ENCODE peak calls at places on chromosome 16, in ten cellular contexts. N is GM12878, E is body of pancreas, U is adrenal gland, V is mesendoderm, W is aorta, M is A549, X is PC-9, Z is heart left ventricle, G is uterus. D is an unnamed sample. For H3K4me1, the result is how much of the 10 kb centered on the place peaks cover.

GRCh38 chr16:3607161-3607560 is 4.2 kb downstream of the SLX4 start:
- DNase-seq in V (no peak), W (no peak), G (no peak), E (no peak), X (no peak), N (no peak), M (no peak), U (no peak), Z (no peak), D (no peak)

GRCh38 chr16:11783319-11784047 is 13.6 kb downstream of the ZC3H7A start:
- DNase-seq in N (peak), V (no peak), X (peak), G (no peak), M (no peak), Z (no peak), U (no peak), E (no peak), W (no peak), D (no peak)

GRCh38 chr16:188674-189073 is 8.4 kb downstream of the HBQ1 start:
- DNase-seq in E (no peak), X (no peak), Z (no peak), G (no peak), U (no peak), W (no peak), M (no peak), N (no peak), V (peak), D (no peak)

GRCh38 chr16:85112364-85112763 is at the start of gene CIBAR2:
- DNase-seq in V (peak), X (peak), W (no peak), G (no peak), U (no peak), M (peak), E (no peak), Z (no peak), N (no peak), D (no peak)

GRCh38 chr16:56847173-56847948 is 17.6 kb upstream of the SLC12A3 start:
- DNase-seq in W (peak), M (no peak), G (no peak), V (no peak), U (no peak), Z (no peak), N (no peak), X (no peak), E (no peak), D (no peak)

GRCh38 chr16:69613283-69614154 is 47.8 kb downstream of the NFAT5 start:
- DNase-seq in U (no peak), G (no peak), V (no peak), N (peak), W (no peak), X (peak), E (peak), Z (no peak), M (peak), D (no peak)

GRCh38 chr16:2019500-2019899 is at the start of gene NPW:
- DNase-seq in N (no peak), E (no peak), G (no peak), W (no peak), M (no peak), V (no peak), U (no peak), X (no peak), Z (no peak), D (no peak)

GRCh38 chr16:77613115-77613514 is 109.2 kb upstream of the NUDT7 start:
- DNase-seq in W (no peak), V (no peak), X (no peak), Z (no peak), N (no peak), E (no peak), U (no peak), G (no peak), M (no peak), D (no peak)

GRCh38 chr16:82042841-82043240 is 7.8 kb downstream of the HSD17B2 start:
- DNase-seq in W (no peak), U (no peak), X (no peak), M (no peak), N (no peak), E (no peak), G (no peak), V (no peak), Z (no peak), D (no peak)

GRCh38 chr16:10552281-10552680 is 28.1 kb downstream of the EMP2 start:
- DNase-seq in M (no peak), E (no peak), N (no peak), U (no peak), V (no peak), Z (no peak), W (no peak), X (no peak), G (no peak), D (no peak)

GRCh38 chr16:10556240-10556639 is 24.2 kb downstream of the EMP2 start:
- DNase-seq in N (no peak), V (no peak), U (no peak), X (no peak), Z (no peak), E (no peak), G (no peak), W (no peak), M (no peak), D (no peak)

GRCh38 chr16:10551881-10552280 is 28.5 kb downstream of the EMP2 start:
- DNase-seq in Z (no peak), G (no peak), M (no peak), U (no peak), N (no peak), V (no peak), W (no peak), E (no peak), X (no peak), D (no peak)

GRCh38 chr16:10554569-10554968 is 25.8 kb downstream of the EMP2 start:
- DNase-seq in U (no peak), N (peak), E (no peak), X (no peak), Z (no peak), W (no peak), G (no peak), M (no peak), V (no peak), D (no peak)

GRCh38 chr16:10552998-10553491 is 27.4 kb downstream of the EMP2 start:
- DNase-seq in G (no peak), U (peak), W (no peak), V (peak), M (peak), N (peak), X (peak), E (peak), Z (peak), D (peak)
- H3K4me3 ChIP-seq in G (no peak), U (no peak), W (no peak), V (no peak), M (peak), N (peak), X (no peak), E (no peak), Z (peak), D (peak)

DNA sequence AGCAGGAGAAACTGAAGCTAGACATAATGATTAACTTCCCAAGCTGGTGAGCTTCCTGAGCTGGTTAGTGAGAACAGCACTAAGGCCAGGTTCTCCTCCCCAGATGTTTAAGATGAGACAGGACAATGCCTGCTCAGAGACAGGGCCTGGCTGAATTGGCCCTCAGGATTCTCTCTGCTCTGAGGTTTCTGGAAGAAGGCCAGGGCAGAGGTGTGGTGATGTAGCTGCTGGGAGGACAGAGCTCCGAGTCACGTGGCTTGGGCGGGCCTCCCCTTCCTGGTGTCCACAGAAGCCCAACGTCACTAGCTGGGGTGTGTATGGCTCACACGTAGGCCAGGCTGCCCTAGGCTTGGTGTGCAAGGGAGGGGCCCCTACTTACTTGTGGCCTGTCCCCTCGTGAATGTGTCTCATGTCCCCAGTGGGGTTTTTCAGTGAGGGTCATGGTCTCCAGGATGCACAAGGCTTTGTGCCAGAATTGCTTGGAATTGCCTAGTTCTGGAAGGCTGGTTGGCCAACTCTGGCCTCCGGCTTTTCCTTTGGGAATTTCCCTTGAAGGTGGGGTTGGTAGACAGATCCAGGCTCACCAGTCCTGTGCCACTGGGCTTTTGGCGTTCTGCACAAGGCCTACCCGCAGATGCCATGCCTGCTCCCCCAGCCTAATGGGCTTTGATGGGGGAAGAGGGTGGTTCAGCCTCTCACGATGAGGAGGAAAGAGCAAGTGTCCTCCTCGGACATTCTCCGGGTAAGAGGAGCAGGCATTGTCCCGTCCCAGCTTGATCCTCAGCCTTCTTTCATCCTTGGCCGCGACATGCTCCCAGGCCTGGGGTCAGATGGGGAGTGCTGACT is 3.4 kb downstream of the NOD2 start:
- DNase-seq in Z (peak), G (peak), V (no peak), E (peak), U (peak), M (peak), N (peak), W (peak), X (peak), D (peak)
- H3K27ac ChIP-seq in Z (peak), G (peak), V (no peak), E (peak), U (peak), M (no peak), N (peak), W (no peak), X (no peak), D (peak)

DNA sequence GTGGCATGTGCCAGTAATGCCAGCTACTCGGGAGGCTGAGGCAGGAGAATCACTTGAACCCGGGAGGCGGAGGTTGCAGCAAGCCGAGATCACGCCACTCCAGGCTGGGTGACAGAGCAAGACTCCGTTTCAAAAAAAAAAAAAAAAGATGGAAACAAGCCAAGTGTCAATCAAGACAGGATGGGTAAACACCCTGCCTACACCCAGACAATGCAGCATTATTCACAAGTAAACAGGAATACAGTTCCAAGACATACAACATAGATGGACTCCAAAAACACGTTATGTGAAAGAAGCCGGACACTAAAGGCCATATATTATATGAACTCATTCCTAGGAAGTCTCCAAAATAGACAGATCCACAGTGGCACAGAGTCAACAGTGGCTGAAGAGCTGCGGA is 33.9 kb downstream of the ANKRD11 start:
- DNase-seq in V (no peak), E (no peak), U (no peak), W (no peak), X (no peak), M (no peak), N (no peak), Z (no peak), G (no peak), D (no peak)
- H3K4me1 ChIP-seq in V (under half), E (under half), U (under half), W (under half), X (under half), M (half or more), N (under half), Z (under half), G (under half), D (under half)

GRCh38 chr16:31537362-31537921 is 9.7 kb downstream of the AHSP start:
- DNase-seq in E (peak), W (peak), X (no peak), M (no peak), U (no peak), N (no peak), Z (no peak), G (no peak), V (peak), D (no peak)
- H3K4me3 ChIP-seq in E (no peak), W (no peak), X (no peak), M (no peak), U (no peak), N (no peak), Z (peak), G (no peak), V (no peak), D (peak)

GRCh38 chr16:46898006-46898405 is 13.8 kb downstream of the GPT2 start:
- DNase-seq in M (no peak), N (no peak), Z (no peak), V (no peak), G (no peak), U (no peak), X (no peak), W (no peak), E (peak), D (peak)

GRCh38 chr16:46896314-46896968 is 12.3 kb downstream of the GPT2 start:
- DNase-seq in X (no peak), U (peak), V (no peak), G (no peak), N (no peak), E (no peak), W (no peak), Z (no peak), M (no peak), D (no peak)

GRCh38 chr16:46895399-46896313 is 11.5 kb downstream of the GPT2 start:
- DNase-seq in N (no peak), Z (no peak), U (no peak), W (no peak), X (no peak), M (no peak), V (no peak), G (no peak), E (peak), D (no peak)

GRCh38 chr16:46899443-46900143 is 15.4 kb downstream of the GPT2 start:
- DNase-seq in U (no peak), N (no peak), Z (no peak), X (no peak), V (no peak), W (no peak), G (no peak), M (no peak), E (no peak), D (no peak)

DNA sequence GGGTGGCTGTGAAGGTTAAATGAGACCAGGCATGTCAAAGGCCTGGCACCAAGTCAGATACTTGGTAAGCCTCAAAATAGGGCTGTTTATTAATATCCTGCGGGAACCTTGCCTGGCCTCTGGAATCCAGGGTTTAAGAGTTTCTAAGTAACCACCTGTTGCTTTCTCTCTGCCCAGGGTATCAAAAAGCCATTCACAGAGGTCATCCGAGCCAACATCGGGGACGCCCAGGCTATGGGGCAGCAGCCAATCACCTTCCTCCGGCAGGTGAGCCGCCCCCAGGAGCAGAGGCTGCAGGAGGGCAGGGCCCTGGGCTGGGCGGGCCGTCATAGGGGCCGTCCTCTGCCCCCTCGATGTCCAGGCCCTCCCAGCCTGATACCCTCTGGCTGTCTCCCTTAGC is 13.3 kb downstream of the GPT2 start:
- DNase-seq in U (no peak), G (no peak), Z (no peak), E (peak), N (no peak), X (no peak), W (no peak), M (no peak), V (no peak), D (peak)
- H3K27ac ChIP-seq in U (no peak), G (no peak), Z (peak), E (peak), N (no peak), X (no peak), W (no peak), M (no peak), V (no peak), D (peak)

GRCh38 chr16:58418601-58419000 is 26.3 kb downstream of the GINS3 start:
- DNase-seq in M (no peak), G (peak), V (no peak), Z (peak), E (no peak), W (no peak), N (no peak), X (peak), U (peak), D (peak)

GRCh38 chr16:58422809-58423208 is 30.5 kb downstream of the GINS3 start:
- DNase-seq in V (no peak), M (no peak), U (no peak), G (no peak), X (no peak), W (no peak), E (no peak), Z (peak), N (no peak), D (no peak)

GRCh38 chr16:58419241-58420012 is 27.2 kb downstream of the GINS3 start:
- DNase-seq in X (no peak), N (no peak), M (no peak), V (no peak), Z (no peak), W (no peak), U (no peak), E (no peak), G (peak), D (no peak)

GRCh38 chr16:58421529-58421928 is 29.3 kb downstream of the GINS3 start:
- DNase-seq in V (no peak), E (no peak), Z (peak), M (no peak), N (no peak), W (no peak), U (no peak), G (no peak), X (peak), D (peak)

DNA sequence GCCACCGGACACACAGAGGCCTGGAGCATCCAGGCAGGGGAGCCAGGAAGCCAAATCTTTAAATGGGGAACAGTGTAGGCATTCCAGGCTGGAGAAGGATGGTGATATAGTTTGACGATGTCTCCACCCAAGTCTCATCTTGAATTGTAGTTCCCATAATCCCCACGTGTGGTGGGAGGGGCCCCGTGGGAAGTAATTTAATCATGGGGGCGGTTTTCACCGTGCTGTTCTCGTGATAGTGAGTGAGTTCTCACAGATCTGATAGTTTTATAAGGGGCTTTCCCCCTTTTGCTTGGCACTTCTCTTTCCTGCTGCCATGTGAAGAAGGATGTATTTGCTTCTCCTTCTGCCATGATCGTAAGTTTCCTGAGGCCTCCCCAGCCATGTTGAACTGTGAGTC is 28.8 kb downstream of the GINS3 start:
- DNase-seq in U (no peak), E (no peak), Z (no peak), G (no peak), V (no peak), N (no peak), M (no peak), X (no peak), W (no peak), D (no peak)
- H3K4me1 ChIP-seq in U (under half), E (under half), Z (under half), G (under half), V (under half), N (under half), M (under half), X (under half), W (under half), D (under half)

GRCh38 chr16:17396762-17397498 is 73.8 kb downstream of the XYLT1 start:
- DNase-seq in X (no peak), U (peak), V (no peak), W (no peak), G (peak), N (no peak), Z (no peak), M (no peak), E (peak), D (no peak)
- H3K4me3 ChIP-seq in X (no peak), U (no peak), V (no peak), W (no peak), G (no peak), N (no peak), Z (no peak), M (no peak), E (no peak), D (no peak)

DNA sequence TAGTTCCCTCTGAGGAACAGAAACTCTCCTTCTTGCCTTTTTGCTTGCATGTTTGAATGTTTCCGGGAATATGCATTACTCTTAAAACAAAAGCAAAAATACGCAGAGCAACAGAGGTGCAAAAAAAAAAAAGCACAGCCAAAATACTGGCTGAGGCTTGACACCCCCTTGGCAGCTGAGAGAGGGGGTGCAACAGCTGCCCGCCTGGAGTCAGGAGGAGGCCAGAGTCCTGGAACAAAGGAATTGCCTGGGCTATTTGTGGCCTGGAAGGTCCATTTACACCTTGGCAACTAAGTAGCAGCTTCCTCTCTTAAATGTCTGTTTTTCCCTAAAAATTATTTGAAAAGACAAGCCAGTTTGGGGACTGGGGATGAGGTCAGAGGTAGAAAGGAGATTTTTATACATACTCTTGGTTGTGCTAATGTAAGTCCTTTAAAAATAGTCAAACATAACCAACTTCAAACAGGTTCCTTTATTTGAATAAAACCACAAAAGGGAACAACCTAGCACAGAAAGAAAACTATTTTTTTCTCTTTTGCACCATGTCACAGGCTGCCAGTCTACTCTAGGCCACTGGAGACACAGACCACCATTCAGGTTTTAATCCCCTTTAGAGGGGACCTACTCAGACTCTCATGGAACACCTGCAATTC is 19.5 kb downstream of the USP7 start:
- DNase-seq in U (no peak), M (no peak), V (no peak), N (peak), E (no peak), G (no peak), X (no peak), W (no peak), Z (no peak), D (no peak)
- H3K27ac ChIP-seq in U (no peak), M (no peak), V (no peak), N (peak), E (no peak), G (no peak), X (no peak), W (no peak), Z (no peak), D (no peak)